ENCODE peak calls at places on chromosomes 16 and 17, in ten cellular contexts. One of them, this sample, is unnamed. For H3K4me1, the result is how much of the 10 kb centered on the place peaks cover.

GRCh38 chr17:79372470-79373238 is 238.2 kb downstream of the RBFOX3 start:
- DNase-seq in fibroblast of lung: no peak
- DNase-seq in BE2C: no peak
- DNase-seq in breast epithelium: no peak
- DNase-seq in body of pancreas: no peak
- DNase-seq in CD8-positive, alpha-beta memory T cell: no peak
- DNase-seq in Peyer's patch: no peak
- DNase-seq in mammary epithelial cell: no peak
- DNase-seq in cardiac muscle cell: peak
- DNase-seq in CD4-positive, alpha-beta memory T cell: no peak
- DNase-seq in this sample: no peak

GRCh38 chr17:67244621-67245072 is 349 bp downstream of the HELZ start:
- DNase-seq in CD8-positive, alpha-beta memory T cell: no peak
- DNase-seq in mammary epithelial cell: no peak
- DNase-seq in body of pancreas: no peak
- DNase-seq in Peyer's patch: no peak
- DNase-seq in breast epithelium: no peak
- DNase-seq in fibroblast of lung: no peak
- DNase-seq in BE2C: peak
- DNase-seq in CD4-positive, alpha-beta memory T cell: no peak
- DNase-seq in cardiac muscle cell: no peak
- DNase-seq in this sample: no peak

GRCh38 chr16:67207857-67208524 is 9.1 kb downstream of the ELMO3 start:
- DNase-seq in Peyer's patch: no peak
- DNase-seq in BE2C: peak
- DNase-seq in body of pancreas: no peak
- DNase-seq in mammary epithelial cell: peak
- DNase-seq in CD8-positive, alpha-beta memory T cell: no peak
- DNase-seq in fibroblast of lung: peak
- DNase-seq in CD4-positive, alpha-beta memory T cell: no peak
- DNase-seq in breast epithelium: no peak
- DNase-seq in cardiac muscle cell: no peak
- DNase-seq in this sample: no peak

GRCh38 chr17:68711858-68712257 is 110.7 kb upstream of the FAM20A start:
- DNase-seq in CD4-positive, alpha-beta memory T cell: no peak
- DNase-seq in BE2C: no peak
- DNase-seq in breast epithelium: no peak
- DNase-seq in cardiac muscle cell: no peak
- DNase-seq in fibroblast of lung: no peak
- DNase-seq in Peyer's patch: no peak
- DNase-seq in body of pancreas: no peak
- DNase-seq in mammary epithelial cell: no peak
- DNase-seq in CD8-positive, alpha-beta memory T cell: no peak
- DNase-seq in this sample: peak

GRCh38 chr16:57539072-57539796 is 2.9 kb upstream of the CCDC102A start:
- DNase-seq in Peyer's patch: peak
- DNase-seq in fibroblast of lung: no peak
- DNase-seq in mammary epithelial cell: no peak
- DNase-seq in CD4-positive, alpha-beta memory T cell: no peak
- DNase-seq in CD8-positive, alpha-beta memory T cell: no peak
- DNase-seq in BE2C: no peak
- DNase-seq in cardiac muscle cell: no peak
- DNase-seq in body of pancreas: no peak
- DNase-seq in breast epithelium: peak
- DNase-seq in this sample: no peak

GRCh38 chr17:1008008-1008761 is 11.3 kb downstream of the TIMM22 start:
- DNase-seq in BE2C: no peak
- DNase-seq in Peyer's patch: no peak
- DNase-seq in CD4-positive, alpha-beta memory T cell: no peak
- DNase-seq in CD8-positive, alpha-beta memory T cell: no peak
- DNase-seq in cardiac muscle cell: no peak
- DNase-seq in breast epithelium: no peak
- DNase-seq in mammary epithelial cell: no peak
- DNase-seq in fibroblast of lung: no peak
- DNase-seq in body of pancreas: no peak
- DNase-seq in this sample: no peak

GRCh38 chr17:48998557-48999440 is 1.6 kb downstream of the IGF2BP1 start:
- DNase-seq in mammary epithelial cell: no peak
- DNase-seq in Peyer's patch: no peak
- DNase-seq in breast epithelium: no peak
- DNase-seq in CD8-positive, alpha-beta memory T cell: no peak
- DNase-seq in cardiac muscle cell: peak
- DNase-seq in body of pancreas: no peak
- DNase-seq in CD4-positive, alpha-beta memory T cell: no peak
- DNase-seq in BE2C: no peak
- DNase-seq in fibroblast of lung: peak
- DNase-seq in this sample: peak

GRCh38 chr16:21224800-21225199 is 8.7 kb upstream of the ANKS4B start:
- DNase-seq in body of pancreas: no peak
- DNase-seq in Peyer's patch: no peak
- DNase-seq in fibroblast of lung: no peak
- DNase-seq in cardiac muscle cell: no peak
- DNase-seq in breast epithelium: no peak
- DNase-seq in mammary epithelial cell: no peak
- DNase-seq in CD8-positive, alpha-beta memory T cell: no peak
- DNase-seq in CD4-positive, alpha-beta memory T cell: no peak
- DNase-seq in BE2C: no peak
- DNase-seq in this sample: no peak

GRCh38 chr17:72631568-72631967 is 460.9 kb downstream of the SLC39A11 start:
- DNase-seq in BE2C: no peak
- DNase-seq in fibroblast of lung: no peak
- DNase-seq in CD4-positive, alpha-beta memory T cell: no peak
- DNase-seq in breast epithelium: no peak
- DNase-seq in cardiac muscle cell: no peak
- DNase-seq in Peyer's patch: no peak
- DNase-seq in mammary epithelial cell: peak
- DNase-seq in CD8-positive, alpha-beta memory T cell: no peak
- DNase-seq in body of pancreas: no peak
- DNase-seq in this sample: no peak

GRCh38 chr16:49352923-49353322 is 20.7 kb upstream of the C16orf78 start:
- DNase-seq in body of pancreas: no peak
- DNase-seq in mammary epithelial cell: no peak
- DNase-seq in breast epithelium: no peak
- DNase-seq in CD8-positive, alpha-beta memory T cell: no peak
- DNase-seq in fibroblast of lung: no peak
- DNase-seq in BE2C: peak
- DNase-seq in Peyer's patch: no peak
- DNase-seq in cardiac muscle cell: peak
- DNase-seq in CD4-positive, alpha-beta memory T cell: no peak
- DNase-seq in this sample: no peak

GRCh38 chr16:54359555-54359954 is 73.0 kb upstream of the IRX3 start:
- DNase-seq in body of pancreas: no peak
- DNase-seq in mammary epithelial cell: no peak
- DNase-seq in Peyer's patch: no peak
- DNase-seq in cardiac muscle cell: no peak
- DNase-seq in CD8-positive, alpha-beta memory T cell: no peak
- DNase-seq in CD4-positive, alpha-beta memory T cell: no peak
- DNase-seq in BE2C: no peak
- DNase-seq in fibroblast of lung: no peak
- DNase-seq in breast epithelium: no peak
- DNase-seq in this sample: no peak

GRCh38 chr17:28550858-28551257 is 1.6 kb downstream of the UNC119 start:
- DNase-seq in mammary epithelial cell: no peak
- DNase-seq in breast epithelium: no peak
- DNase-seq in BE2C: no peak
- DNase-seq in cardiac muscle cell: no peak
- DNase-seq in body of pancreas: no peak
- DNase-seq in fibroblast of lung: no peak
- DNase-seq in CD8-positive, alpha-beta memory T cell: no peak
- DNase-seq in Peyer's patch: no peak
- DNase-seq in CD4-positive, alpha-beta memory T cell: no peak
- DNase-seq in this sample: no peak
- H3K4me1 ChIP-seq in mammary epithelial cell: under half
- H3K4me1 ChIP-seq in breast epithelium: under half
- H3K4me1 ChIP-seq in BE2C: under half
- H3K4me1 ChIP-seq in cardiac muscle cell: under half
- H3K4me1 ChIP-seq in body of pancreas: under half
- H3K4me1 ChIP-seq in fibroblast of lung: under half
- H3K4me1 ChIP-seq in CD8-positive, alpha-beta memory T cell: under half
- H3K4me1 ChIP-seq in Peyer's patch: under half
- H3K4me1 ChIP-seq in CD4-positive, alpha-beta memory T cell: under half
- H3K4me1 ChIP-seq in this sample: under half

GRCh38 chr17:77409282-77410161 is 268.8 kb downstream of the SEC14L1 start:
- DNase-seq in CD4-positive, alpha-beta memory T cell: peak
- DNase-seq in breast epithelium: no peak
- DNase-seq in Peyer's patch: peak
- DNase-seq in mammary epithelial cell: peak
- DNase-seq in body of pancreas: peak
- DNase-seq in CD8-positive, alpha-beta memory T cell: peak
- DNase-seq in cardiac muscle cell: peak
- DNase-seq in fibroblast of lung: peak
- DNase-seq in BE2C: no peak
- DNase-seq in this sample: no peak
- H3K4me1 ChIP-seq in CD4-positive, alpha-beta memory T cell: half or more
- H3K4me1 ChIP-seq in breast epithelium: under half
- H3K4me1 ChIP-seq in Peyer's patch: half or more
- H3K4me1 ChIP-seq in mammary epithelial cell: half or more
- H3K4me1 ChIP-seq in body of pancreas: under half
- H3K4me1 ChIP-seq in CD8-positive, alpha-beta memory T cell: half or more
- H3K4me1 ChIP-seq in cardiac muscle cell: under half
- H3K4me1 ChIP-seq in fibroblast of lung: under half
- H3K4me1 ChIP-seq in BE2C: under half
- H3K4me1 ChIP-seq in this sample: half or more

GRCh38 chr17:50452627-50453300 is 15.9 kb downstream of the CHAD start:
- DNase-seq in breast epithelium: no peak
- DNase-seq in Peyer's patch: no peak
- DNase-seq in CD8-positive, alpha-beta memory T cell: no peak
- DNase-seq in fibroblast of lung: no peak
- DNase-seq in BE2C: no peak
- DNase-seq in body of pancreas: no peak
- DNase-seq in cardiac muscle cell: no peak
- DNase-seq in CD4-positive, alpha-beta memory T cell: no peak
- DNase-seq in mammary epithelial cell: peak
- DNase-seq in this sample: no peak

GRCh38 chr17:50458290-50458689 is 10.4 kb downstream of the CHAD start:
- DNase-seq in cardiac muscle cell: no peak
- DNase-seq in body of pancreas: no peak
- DNase-seq in Peyer's patch: no peak
- DNase-seq in fibroblast of lung: no peak
- DNase-seq in CD8-positive, alpha-beta memory T cell: no peak
- DNase-seq in breast epithelium: no peak
- DNase-seq in mammary epithelial cell: peak
- DNase-seq in CD4-positive, alpha-beta memory T cell: no peak
- DNase-seq in BE2C: no peak
- DNase-seq in this sample: no peak

GRCh38 chr17:50451943-50452626 is 16.6 kb downstream of the CHAD start:
- DNase-seq in BE2C: no peak
- DNase-seq in Peyer's patch: no peak
- DNase-seq in fibroblast of lung: no peak
- DNase-seq in CD8-positive, alpha-beta memory T cell: no peak
- DNase-seq in CD4-positive, alpha-beta memory T cell: no peak
- DNase-seq in breast epithelium: no peak
- DNase-seq in mammary epithelial cell: no peak
- DNase-seq in cardiac muscle cell: no peak
- DNase-seq in body of pancreas: no peak
- DNase-seq in this sample: no peak

GRCh38 chr17:50457621-50458020 is 11.1 kb downstream of the CHAD start:
- DNase-seq in breast epithelium: no peak
- DNase-seq in CD8-positive, alpha-beta memory T cell: no peak
- DNase-seq in BE2C: no peak
- DNase-seq in cardiac muscle cell: no peak
- DNase-seq in fibroblast of lung: no peak
- DNase-seq in Peyer's patch: no peak
- DNase-seq in mammary epithelial cell: no peak
- DNase-seq in body of pancreas: no peak
- DNase-seq in CD4-positive, alpha-beta memory T cell: no peak
- DNase-seq in this sample: no peak

DNA sequence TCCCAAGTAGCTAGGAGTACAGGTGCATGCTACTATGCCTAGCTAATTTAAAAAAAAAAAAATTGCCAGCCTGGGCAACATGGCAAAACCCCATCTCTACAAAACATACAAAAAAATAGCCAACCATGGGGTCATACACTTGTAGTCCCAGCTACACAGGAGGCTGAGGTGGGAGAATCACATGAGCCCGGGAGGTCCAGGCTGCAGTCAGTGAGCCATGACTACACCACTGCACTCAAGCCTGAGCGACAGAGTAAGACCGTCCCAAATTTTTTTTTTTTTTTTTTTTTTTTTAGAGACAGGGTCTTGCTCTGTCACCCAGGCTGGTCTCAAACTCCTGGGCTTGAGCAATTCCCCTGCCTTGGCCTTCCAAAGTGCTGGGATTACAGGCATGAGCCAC is 14.8 kb downstream of the CHAD start:
- DNase-seq in breast epithelium: no peak
- DNase-seq in Peyer's patch: no peak
- DNase-seq in body of pancreas: no peak
- DNase-seq in mammary epithelial cell: no peak
- DNase-seq in CD8-positive, alpha-beta memory T cell: no peak
- DNase-seq in cardiac muscle cell: no peak
- DNase-seq in BE2C: no peak
- DNase-seq in CD4-positive, alpha-beta memory T cell: no peak
- DNase-seq in fibroblast of lung: no peak
- DNase-seq in this sample: no peak
- H3K4me1 ChIP-seq in breast epithelium: under half
- H3K4me1 ChIP-seq in Peyer's patch: under half
- H3K4me1 ChIP-seq in body of pancreas: under half
- H3K4me1 ChIP-seq in mammary epithelial cell: under half
- H3K4me1 ChIP-seq in CD8-positive, alpha-beta memory T cell: under half
- H3K4me1 ChIP-seq in cardiac muscle cell: under half
- H3K4me1 ChIP-seq in BE2C: under half
- H3K4me1 ChIP-seq in CD4-positive, alpha-beta memory T cell: under half
- H3K4me1 ChIP-seq in fibroblast of lung: under half
- H3K4me1 ChIP-seq in this sample: under half

GRCh38 chr17:28746611-28747045 is 2.8 kb downstream of the TRAF4 start:
- DNase-seq in CD8-positive, alpha-beta memory T cell: no peak
- DNase-seq in mammary epithelial cell: peak
- DNase-seq in CD4-positive, alpha-beta memory T cell: no peak
- DNase-seq in cardiac muscle cell: no peak
- DNase-seq in BE2C: peak
- DNase-seq in breast epithelium: no peak
- DNase-seq in fibroblast of lung: no peak
- DNase-seq in body of pancreas: peak
- DNase-seq in Peyer's patch: no peak
- DNase-seq in this sample: no peak

GRCh38 chr17:28744104-28744801 is 442 bp downstream of the TRAF4 start:
- DNase-seq in CD8-positive, alpha-beta memory T cell: peak
- DNase-seq in mammary epithelial cell: peak
- DNase-seq in CD4-positive, alpha-beta memory T cell: peak
- DNase-seq in body of pancreas: peak
- DNase-seq in cardiac muscle cell: peak
- DNase-seq in fibroblast of lung: peak
- DNase-seq in breast epithelium: no peak
- DNase-seq in Peyer's patch: peak
- DNase-seq in BE2C: peak
- DNase-seq in this sample: no peak

GRCh38 chr17:28744802-28745051 is 916 bp downstream of the TRAF4 start:
- DNase-seq in breast epithelium: no peak
- DNase-seq in CD4-positive, alpha-beta memory T cell: peak
- DNase-seq in Peyer's patch: no peak
- DNase-seq in mammary epithelial cell: no peak
- DNase-seq in body of pancreas: no peak
- DNase-seq in CD8-positive, alpha-beta memory T cell: no peak
- DNase-seq in BE2C: no peak
- DNase-seq in fibroblast of lung: no peak
- DNase-seq in cardiac muscle cell: no peak
- DNase-seq in this sample: no peak

GRCh38 chr17:28745777-28746473 is 2.1 kb downstream of the TRAF4 start:
- DNase-seq in CD4-positive, alpha-beta memory T cell: no peak
- DNase-seq in breast epithelium: peak
- DNase-seq in body of pancreas: peak
- DNase-seq in CD8-positive, alpha-beta memory T cell: no peak
- DNase-seq in fibroblast of lung: no peak
- DNase-seq in BE2C: no peak
- DNase-seq in Peyer's patch: no peak
- DNase-seq in mammary epithelial cell: peak
- DNase-seq in cardiac muscle cell: no peak
- DNase-seq in this sample: no peak

GRCh38 chr17:28745052-28745776 is 1.4 kb downstream of the TRAF4 start:
- DNase-seq in CD8-positive, alpha-beta memory T cell: no peak
- DNase-seq in fibroblast of lung: peak
- DNase-seq in cardiac muscle cell: peak
- DNase-seq in BE2C: peak
- DNase-seq in mammary epithelial cell: peak
- DNase-seq in CD4-positive, alpha-beta memory T cell: peak
- DNase-seq in Peyer's patch: peak
- DNase-seq in body of pancreas: peak
- DNase-seq in breast epithelium: peak
- DNase-seq in this sample: no peak
- H3K4me1 ChIP-seq in CD8-positive, alpha-beta memory T cell: under half
- H3K4me1 ChIP-seq in fibroblast of lung: under half
- H3K4me1 ChIP-seq in cardiac muscle cell: under half
- H3K4me1 ChIP-seq in BE2C: under half
- H3K4me1 ChIP-seq in mammary epithelial cell: under half
- H3K4me1 ChIP-seq in CD4-positive, alpha-beta memory T cell: under half
- H3K4me1 ChIP-seq in Peyer's patch: half or more
- H3K4me1 ChIP-seq in body of pancreas: half or more
- H3K4me1 ChIP-seq in breast epithelium: under half
- H3K4me1 ChIP-seq in this sample: half or more

This sample was measured in esophagus muscularis mucosa.